ENCODE peak calls at places on chromosome 2, in ten cellular contexts. H is activated T-cell treated with anti-CD3 and anti-CD28 coated beads for 1 hour; P is SW 1271; N is NCI-H1092 treated with DMSO at 0.1 percent for 48 hours; Z is NCI-H526 treated with DMSO at 0.1 percent for 48 hours; Q is NCI-H446; E is activated effector memory CD4-positive, alpha-beta T cell treated with anti-CD3 and anti-CD28 coated beads, Interleukin-2, amount 50 U/mL, for 16 hours; G is effector CD4-positive, alpha-beta T cell; J is GM03348; B is NAMALWA. X is an unnamed sample.
A peak's percentile ranks its signal among the peaks of the same experiment; 100 is the strongest.

GRCh38 chr2:179746982-179747381 is 114.4 kb downstream of the ZNF385B start:
- DNase-seq in H (no peak), P (no peak), N (no peak), Z (no peak), Q (no peak), E (no peak), G (no peak), J (no peak), B (no peak), X (no peak)

GRCh38 chr2:109442715-109443319 is 170.9 kb downstream of the SEPTIN10 start:
- DNase-seq in H (no peak), P (no peak), N (no peak), Z (no peak), Q (no peak), E (no peak), G (no peak), J (no peak), B (no peak), X (no peak)

GRCh38 chr2:227570615-227571014 is 28.1 kb upstream of the SCYGR2 start:
- DNase-seq in H (no peak), P (no peak), N (no peak), Z (no peak), Q (no peak), E (no peak), G (no peak), J (no peak), B (no peak), X (no peak)

GRCh38 chr2:189347540-189347939 is 93.7 kb upstream of the WDR75 start:
- DNase-seq in H (no peak), P (no peak), N (no peak), Z (no peak), Q (peak; percentile 74), E (no peak), G (no peak), J (peak; percentile 69), B (peak; percentile 31), X (peak; percentile 93)

GRCh38 chr2:29405707-29406106 is 290.5 kb downstream of the CLIP4 start:
- DNase-seq in H (no peak), P (no peak), N (no peak), Z (no peak), Q (no peak), E (no peak), G (no peak), J (no peak), B (no peak), X (no peak)

GRCh38 chr2:20539776-20540586 is 93.1 kb downstream of the RHOB start:
- DNase-seq in H (no peak), P (no peak), N (no peak), Z (no peak), Q (no peak), E (no peak), G (no peak), J (no peak), B (no peak), X (no peak)

GRCh38 chr2:58535182-58535581 is 294.1 kb upstream of the FANCL start:
- DNase-seq in H (no peak), P (no peak), N (peak; percentile 37), Z (no peak), Q (peak; percentile 59), E (no peak), G (no peak), J (no peak), B (no peak), X (no peak)

GRCh38 chr2:42569116-42569711 is 782 bp downstream of the MTA3 start:
- DNase-seq in H (no peak), P (no peak), N (peak; percentile 23), Z (peak; percentile 21), Q (no peak), E (peak; percentile 62), G (no peak), J (peak; percentile 68), B (peak; percentile 34), X (peak; percentile 67)

GRCh38 chr2:68196120-68196716 is 38.5 kb downstream of the PNO1 start:
- DNase-seq in H (peak; percentile 32), P (no peak), N (peak; percentile 30), Z (peak; percentile 53), Q (peak; percentile 65), E (peak; percentile 72), G (peak; percentile 59), J (peak; percentile 33), B (peak; percentile 70), X (peak; percentile 79)

GRCh38 chr2:223043164-223043941 is 8.6 kb upstream of the KCNE4 start:
- DNase-seq in H (no peak), P (no peak), N (no peak), Z (no peak), Q (no peak), E (no peak), G (no peak), J (no peak), B (no peak), X (no peak)

GRCh38 chr2:127188797-127189196 is 31.3 kb downstream of the CYP27C1 start:
- DNase-seq in H (no peak), P (no peak), N (no peak), Z (no peak), Q (no peak), E (no peak), G (no peak), J (no peak), B (no peak), X (no peak)

GRCh38 chr2:37070931-37071330 is 13.2 kb downstream of the HEATR5B start:
- DNase-seq in H (no peak), P (no peak), N (no peak), Z (no peak), Q (no peak), E (no peak), G (no peak), J (no peak), B (no peak), X (no peak)

GRCh38 chr2:71531522-71532047 is 78.2 kb downstream of the DYSF start:
- DNase-seq in H (no peak), P (no peak), N (no peak), Z (no peak), Q (no peak), E (peak; percentile 24), G (no peak), J (no peak), B (no peak), X (peak; percentile 9)

GRCh38 chr2:213995400-213996105 is 415.3 kb upstream of the VWC2L start:
- DNase-seq in H (no peak), P (peak; percentile 75), N (no peak), Z (no peak), Q (peak; percentile 41), E (no peak), G (no peak), J (peak; percentile 74), B (no peak), X (peak; percentile 85)

GRCh38 chr2:10839813-10840212 is 27.2 kb upstream of the PDIA6 start:
- DNase-seq in H (no peak), P (no peak), N (no peak), Z (no peak), Q (no peak), E (no peak), G (no peak), J (peak; percentile 35), B (peak; percentile 24), X (peak; percentile 48)